ENCODE peak calls at places on chromosomes 7 and 10, in ten cellular contexts. H is activated CD4-positive, alpha-beta T cell treated with anti-CD3 and anti-CD28 coated beads, Interleukin-2, amount 10 ng/mL, durations not matched to agents 7 days and 5 days; Q is CD4-positive, alpha-beta T cell; Z is HEK293T; L is hepatic stellate cell; U is effector memory CD4-positive, alpha-beta T cell; T is GF-D8; F is M059J; N is DMS153; P is AG08395. J is an unnamed sample.

GRCh38 chr7:35430547-35431153 is 176.8 kb upstream of the TBX20 start:
- DNase-seq in H (no peak), Q (no peak), Z (peak; percentile 50), L (no peak), U (no peak), T (no peak), F (no peak), N (no peak), P (no peak), J (peak; percentile 22)

GRCh38 chr7:19575909-19576557 is 132.8 kb downstream of the POLR1F start:
- DNase-seq in H (no peak), Q (no peak), Z (no peak), L (no peak), U (no peak), T (no peak), F (no peak), N (no peak), P (no peak), J (no peak)

GRCh38 chr7:156096806-156097538 is 284.7 kb upstream of the SHH start:
- DNase-seq in H (no peak), Q (no peak), Z (no peak), L (no peak), U (no peak), T (no peak), F (peak; percentile 29), N (no peak), P (no peak), J (no peak)

GRCh38 chr7:26449175-26450165 is 157.8 kb downstream of the SNX10 start:
- DNase-seq in H (no peak), Q (no peak), Z (no peak), L (no peak), U (no peak), T (no peak), F (peak; percentile 81), N (peak; percentile 44), P (peak; percentile 54), J (no peak)

GRCh38 chr10:18479502-18479901 is 171.9 kb downstream of the NSUN6 start:
- DNase-seq in H (no peak), Q (no peak), Z (no peak), L (no peak), U (no peak), T (no peak), F (no peak), N (no peak), P (no peak), J (no peak)

GRCh38 chr7:78434281-78434680 is 635.7 kb downstream of the PHTF2 start:
- DNase-seq in H (no peak), Q (no peak), Z (no peak), L (no peak), U (no peak), T (no peak), F (no peak), N (no peak), P (no peak), J (no peak)

GRCh38 chr10:102835007-102835482 is 2.2 kb downstream of the CYP17A1 start:
- DNase-seq in H (peak; percentile 81), Q (peak; percentile 64), Z (peak; percentile 92), L (peak; percentile 78), U (peak; percentile 44), T (peak; percentile 1), F (peak; percentile 65), N (peak; percentile 60), P (peak; percentile 89), J (peak; percentile 85)

GRCh38 chr7:92639213-92639896 is 49.2 kb upstream of the FAM133B start:
- DNase-seq in H (peak; percentile 29), Q (no peak), Z (no peak), L (no peak), U (no peak), T (no peak), F (peak; percentile 93), N (no peak), P (no peak), J (no peak)

GRCh38 chr7:149615690-149616270 is 118.2 kb upstream of the ZNF746 start:
- DNase-seq in H (no peak), Q (no peak), Z (no peak), L (no peak), U (no peak), T (no peak), F (no peak), N (no peak), P (no peak), J (no peak)

GRCh38 chr10:109861051-109861450 is 62.3 kb downstream of the XPNPEP1 start:
- DNase-seq in H (no peak), Q (no peak), Z (no peak), L (no peak), U (no peak), T (no peak), F (no peak), N (peak; percentile 3), P (no peak), J (no peak)

GRCh38 chr7:128796325-128796724 is 4.6 kb downstream of the CCDC136 start:
- DNase-seq in H (no peak), Q (no peak), Z (no peak), L (no peak), U (no peak), T (no peak), F (peak; percentile 24), N (no peak), P (peak; percentile 27), J (no peak)